ENCODE peak calls at places on chromosome 20, in ten cellular contexts. One of them, this sample, is unnamed.
A peak's percentile ranks its signal among the peaks of the same experiment; 100 is the strongest.

GRCh38 chr20:8808180-8808535 is 260.7 kb upstream of the PLCB4 start:
- DNase-seq in small intestine: no peak
- DNase-seq in Caki2: no peak
- DNase-seq in MV-4-11: no peak
- DNase-seq in effector memory CD4-positive, alpha-beta T cell: no peak
- DNase-seq in stimulated activated CD4-positive, alpha-beta T cell treated with anti-CD3 and anti-CD28 coated beads, Interleukin-1b, Interleukin-23, amount 100 ng/mL, for 24 hours: no peak
- DNase-seq in activated T-helper 1 cell treated with anti-CD3 and anti-CD28 coated beads, Interleukin-12 subunit alpha, Interleukin-12 subunit beta, Interleukin-2, Interleukin-4 antibody, amounts not matched to agents 30 ng/mL and 10 ng/mL and 1 ng/mL, durations not matched to agents 14 hours and 24 hours and 36 hours: no peak
- DNase-seq in iris pigment epithelial cell: no peak
- DNase-seq in H9: no peak
- DNase-seq in left ventricle myocardium inferior: no peak
- DNase-seq in this sample: no peak

GRCh38 chr20:38173237-38174156 is 8.4 kb upstream of the TGM2 start:
- DNase-seq in small intestine: peak; percentile 20
- DNase-seq in Caki2: peak; percentile 79
- DNase-seq in MV-4-11: no peak
- DNase-seq in effector memory CD4-positive, alpha-beta T cell: no peak
- DNase-seq in stimulated activated CD4-positive, alpha-beta T cell treated with anti-CD3 and anti-CD28 coated beads, Interleukin-1b, Interleukin-23, amount 100 ng/mL, for 24 hours: no peak
- DNase-seq in activated T-helper 1 cell treated with anti-CD3 and anti-CD28 coated beads, Interleukin-12 subunit alpha, Interleukin-12 subunit beta, Interleukin-2, Interleukin-4 antibody, amounts not matched to agents 30 ng/mL and 10 ng/mL and 1 ng/mL, durations not matched to agents 14 hours and 24 hours and 36 hours: no peak
- DNase-seq in iris pigment epithelial cell: peak; percentile 93
- DNase-seq in H9: no peak
- DNase-seq in left ventricle myocardium inferior: peak; percentile 46
- DNase-seq in this sample: peak; percentile 58

GRCh38 chr20:63297796-63298572 is 5.0 kb downstream of the COL20A1 start:
- DNase-seq in small intestine: no peak
- DNase-seq in Caki2: no peak
- DNase-seq in MV-4-11: no peak
- DNase-seq in effector memory CD4-positive, alpha-beta T cell: no peak
- DNase-seq in stimulated activated CD4-positive, alpha-beta T cell treated with anti-CD3 and anti-CD28 coated beads, Interleukin-1b, Interleukin-23, amount 100 ng/mL, for 24 hours: no peak
- DNase-seq in activated T-helper 1 cell treated with anti-CD3 and anti-CD28 coated beads, Interleukin-12 subunit alpha, Interleukin-12 subunit beta, Interleukin-2, Interleukin-4 antibody, amounts not matched to agents 30 ng/mL and 10 ng/mL and 1 ng/mL, durations not matched to agents 14 hours and 24 hours and 36 hours: no peak
- DNase-seq in iris pigment epithelial cell: no peak
- DNase-seq in H9: no peak
- DNase-seq in left ventricle myocardium inferior: no peak
- DNase-seq in this sample: no peak

GRCh38 chr20:41011551-41012067 is 17.0 kb upstream of the TOP1 start:
- DNase-seq in small intestine: no peak
- DNase-seq in Caki2: no peak
- DNase-seq in MV-4-11: peak; percentile 94
- DNase-seq in effector memory CD4-positive, alpha-beta T cell: no peak
- DNase-seq in stimulated activated CD4-positive, alpha-beta T cell treated with anti-CD3 and anti-CD28 coated beads, Interleukin-1b, Interleukin-23, amount 100 ng/mL, for 24 hours: no peak
- DNase-seq in activated T-helper 1 cell treated with anti-CD3 and anti-CD28 coated beads, Interleukin-12 subunit alpha, Interleukin-12 subunit beta, Interleukin-2, Interleukin-4 antibody, amounts not matched to agents 30 ng/mL and 10 ng/mL and 1 ng/mL, durations not matched to agents 14 hours and 24 hours and 36 hours: no peak
- DNase-seq in iris pigment epithelial cell: no peak
- DNase-seq in H9: no peak
- DNase-seq in left ventricle myocardium inferior: no peak
- DNase-seq in this sample: no peak

GRCh38 chr20:32437391-32438074 is 79.4 kb downstream of the ASXL1 start:
- DNase-seq in small intestine: no peak
- DNase-seq in Caki2: no peak
- DNase-seq in MV-4-11: no peak
- DNase-seq in effector memory CD4-positive, alpha-beta T cell: no peak
- DNase-seq in stimulated activated CD4-positive, alpha-beta T cell treated with anti-CD3 and anti-CD28 coated beads, Interleukin-1b, Interleukin-23, amount 100 ng/mL, for 24 hours: no peak
- DNase-seq in activated T-helper 1 cell treated with anti-CD3 and anti-CD28 coated beads, Interleukin-12 subunit alpha, Interleukin-12 subunit beta, Interleukin-2, Interleukin-4 antibody, amounts not matched to agents 30 ng/mL and 10 ng/mL and 1 ng/mL, durations not matched to agents 14 hours and 24 hours and 36 hours: no peak
- DNase-seq in iris pigment epithelial cell: no peak
- DNase-seq in H9: no peak
- DNase-seq in left ventricle myocardium inferior: no peak
- DNase-seq in this sample: peak; percentile 72

GRCh38 chr20:48826064-48826463 is 1.7 kb downstream of the PREX1 start:
- DNase-seq in small intestine: no peak
- DNase-seq in Caki2: no peak
- DNase-seq in MV-4-11: peak; percentile 71
- DNase-seq in effector memory CD4-positive, alpha-beta T cell: no peak
- DNase-seq in stimulated activated CD4-positive, alpha-beta T cell treated with anti-CD3 and anti-CD28 coated beads, Interleukin-1b, Interleukin-23, amount 100 ng/mL, for 24 hours: no peak
- DNase-seq in activated T-helper 1 cell treated with anti-CD3 and anti-CD28 coated beads, Interleukin-12 subunit alpha, Interleukin-12 subunit beta, Interleukin-2, Interleukin-4 antibody, amounts not matched to agents 30 ng/mL and 10 ng/mL and 1 ng/mL, durations not matched to agents 14 hours and 24 hours and 36 hours: no peak
- DNase-seq in iris pigment epithelial cell: no peak
- DNase-seq in H9: peak; percentile 69
- DNase-seq in left ventricle myocardium inferior: no peak
- DNase-seq in this sample: peak; percentile 82

GRCh38 chr20:55461519-55461918 is 543.8 kb downstream of the CBLN4 start:
- DNase-seq in small intestine: no peak
- DNase-seq in Caki2: no peak
- DNase-seq in MV-4-11: no peak
- DNase-seq in effector memory CD4-positive, alpha-beta T cell: no peak
- DNase-seq in stimulated activated CD4-positive, alpha-beta T cell treated with anti-CD3 and anti-CD28 coated beads, Interleukin-1b, Interleukin-23, amount 100 ng/mL, for 24 hours: no peak
- DNase-seq in activated T-helper 1 cell treated with anti-CD3 and anti-CD28 coated beads, Interleukin-12 subunit alpha, Interleukin-12 subunit beta, Interleukin-2, Interleukin-4 antibody, amounts not matched to agents 30 ng/mL and 10 ng/mL and 1 ng/mL, durations not matched to agents 14 hours and 24 hours and 36 hours: no peak
- DNase-seq in iris pigment epithelial cell: no peak
- DNase-seq in H9: no peak
- DNase-seq in left ventricle myocardium inferior: no peak
- DNase-seq in this sample: no peak

GRCh38 chr20:9417665-9418064 is 96.7 kb upstream of the LAMP5 start:
- DNase-seq in small intestine: no peak
- DNase-seq in Caki2: no peak
- DNase-seq in MV-4-11: no peak
- DNase-seq in effector memory CD4-positive, alpha-beta T cell: no peak
- DNase-seq in stimulated activated CD4-positive, alpha-beta T cell treated with anti-CD3 and anti-CD28 coated beads, Interleukin-1b, Interleukin-23, amount 100 ng/mL, for 24 hours: no peak
- DNase-seq in activated T-helper 1 cell treated with anti-CD3 and anti-CD28 coated beads, Interleukin-12 subunit alpha, Interleukin-12 subunit beta, Interleukin-2, Interleukin-4 antibody, amounts not matched to agents 30 ng/mL and 10 ng/mL and 1 ng/mL, durations not matched to agents 14 hours and 24 hours and 36 hours: no peak
- DNase-seq in iris pigment epithelial cell: peak; percentile 63
- DNase-seq in H9: no peak
- DNase-seq in left ventricle myocardium inferior: no peak
- DNase-seq in this sample: no peak

GRCh38 chr20:14604143-14604542 is 266.7 kb upstream of the FLRT3 start:
- DNase-seq in small intestine: peak; percentile 22
- DNase-seq in Caki2: no peak
- DNase-seq in MV-4-11: no peak
- DNase-seq in effector memory CD4-positive, alpha-beta T cell: no peak
- DNase-seq in stimulated activated CD4-positive, alpha-beta T cell treated with anti-CD3 and anti-CD28 coated beads, Interleukin-1b, Interleukin-23, amount 100 ng/mL, for 24 hours: no peak
- DNase-seq in activated T-helper 1 cell treated with anti-CD3 and anti-CD28 coated beads, Interleukin-12 subunit alpha, Interleukin-12 subunit beta, Interleukin-2, Interleukin-4 antibody, amounts not matched to agents 30 ng/mL and 10 ng/mL and 1 ng/mL, durations not matched to agents 14 hours and 24 hours and 36 hours: no peak
- DNase-seq in iris pigment epithelial cell: no peak
- DNase-seq in H9: no peak
- DNase-seq in left ventricle myocardium inferior: no peak
- DNase-seq in this sample: no peak

GRCh38 chr20:63067721-63068560 is 61.2 kb upstream of the BHLHE23 start:
- DNase-seq in small intestine: no peak
- DNase-seq in Caki2: no peak
- DNase-seq in MV-4-11: no peak
- DNase-seq in effector memory CD4-positive, alpha-beta T cell: no peak
- DNase-seq in stimulated activated CD4-positive, alpha-beta T cell treated with anti-CD3 and anti-CD28 coated beads, Interleukin-1b, Interleukin-23, amount 100 ng/mL, for 24 hours: no peak
- DNase-seq in activated T-helper 1 cell treated with anti-CD3 and anti-CD28 coated beads, Interleukin-12 subunit alpha, Interleukin-12 subunit beta, Interleukin-2, Interleukin-4 antibody, amounts not matched to agents 30 ng/mL and 10 ng/mL and 1 ng/mL, durations not matched to agents 14 hours and 24 hours and 36 hours: no peak
- DNase-seq in iris pigment epithelial cell: no peak
- DNase-seq in H9: no peak
- DNase-seq in left ventricle myocardium inferior: no peak
- DNase-seq in this sample: no peak

GRCh38 chr20:36478137-36478905 is 63.0 kb upstream of the MYL9 start:
- DNase-seq in small intestine: no peak
- DNase-seq in Caki2: no peak
- DNase-seq in MV-4-11: no peak
- DNase-seq in effector memory CD4-positive, alpha-beta T cell: no peak
- DNase-seq in stimulated activated CD4-positive, alpha-beta T cell treated with anti-CD3 and anti-CD28 coated beads, Interleukin-1b, Interleukin-23, amount 100 ng/mL, for 24 hours: no peak
- DNase-seq in activated T-helper 1 cell treated with anti-CD3 and anti-CD28 coated beads, Interleukin-12 subunit alpha, Interleukin-12 subunit beta, Interleukin-2, Interleukin-4 antibody, amounts not matched to agents 30 ng/mL and 10 ng/mL and 1 ng/mL, durations not matched to agents 14 hours and 24 hours and 36 hours: no peak
- DNase-seq in iris pigment epithelial cell: peak; percentile 88
- DNase-seq in H9: no peak
- DNase-seq in left ventricle myocardium inferior: no peak
- DNase-seq in this sample: no peak

GRCh38 chr20:31570735-31571617 is 34.1 kb upstream of the ID1 start:
- DNase-seq in small intestine: no peak
- DNase-seq in Caki2: no peak
- DNase-seq in MV-4-11: no peak
- DNase-seq in effector memory CD4-positive, alpha-beta T cell: no peak
- DNase-seq in stimulated activated CD4-positive, alpha-beta T cell treated with anti-CD3 and anti-CD28 coated beads, Interleukin-1b, Interleukin-23, amount 100 ng/mL, for 24 hours: no peak
- DNase-seq in activated T-helper 1 cell treated with anti-CD3 and anti-CD28 coated beads, Interleukin-12 subunit alpha, Interleukin-12 subunit beta, Interleukin-2, Interleukin-4 antibody, amounts not matched to agents 30 ng/mL and 10 ng/mL and 1 ng/mL, durations not matched to agents 14 hours and 24 hours and 36 hours: no peak
- DNase-seq in iris pigment epithelial cell: no peak
- DNase-seq in H9: no peak
- DNase-seq in left ventricle myocardium inferior: no peak
- DNase-seq in this sample: no peak

GRCh38 chr20:45410887-45411286 is 2.8 kb downstream of the DBNDD2 start:
- DNase-seq in small intestine: peak; percentile 84
- DNase-seq in Caki2: no peak
- DNase-seq in MV-4-11: no peak
- DNase-seq in effector memory CD4-positive, alpha-beta T cell: no peak
- DNase-seq in stimulated activated CD4-positive, alpha-beta T cell treated with anti-CD3 and anti-CD28 coated beads, Interleukin-1b, Interleukin-23, amount 100 ng/mL, for 24 hours: no peak
- DNase-seq in activated T-helper 1 cell treated with anti-CD3 and anti-CD28 coated beads, Interleukin-12 subunit alpha, Interleukin-12 subunit beta, Interleukin-2, Interleukin-4 antibody, amounts not matched to agents 30 ng/mL and 10 ng/mL and 1 ng/mL, durations not matched to agents 14 hours and 24 hours and 36 hours: no peak
- DNase-seq in iris pigment epithelial cell: no peak
- DNase-seq in H9: no peak
- DNase-seq in left ventricle myocardium inferior: no peak
- DNase-seq in this sample: no peak

GRCh38 chr20:57065646-57066045 is 200.8 kb downstream of the BMP7 start:
- DNase-seq in small intestine: no peak
- DNase-seq in Caki2: no peak
- DNase-seq in MV-4-11: no peak
- DNase-seq in effector memory CD4-positive, alpha-beta T cell: no peak
- DNase-seq in stimulated activated CD4-positive, alpha-beta T cell treated with anti-CD3 and anti-CD28 coated beads, Interleukin-1b, Interleukin-23, amount 100 ng/mL, for 24 hours: no peak
- DNase-seq in activated T-helper 1 cell treated with anti-CD3 and anti-CD28 coated beads, Interleukin-12 subunit alpha, Interleukin-12 subunit beta, Interleukin-2, Interleukin-4 antibody, amounts not matched to agents 30 ng/mL and 10 ng/mL and 1 ng/mL, durations not matched to agents 14 hours and 24 hours and 36 hours: no peak
- DNase-seq in iris pigment epithelial cell: no peak
- DNase-seq in H9: no peak
- DNase-seq in left ventricle myocardium inferior: no peak
- DNase-seq in this sample: no peak

GRCh38 chr20:6590891-6591679 is 176.4 kb upstream of the BMP2 start:
- DNase-seq in small intestine: no peak
- DNase-seq in Caki2: peak; percentile 80
- DNase-seq in MV-4-11: no peak
- DNase-seq in effector memory CD4-positive, alpha-beta T cell: no peak
- DNase-seq in stimulated activated CD4-positive, alpha-beta T cell treated with anti-CD3 and anti-CD28 coated beads, Interleukin-1b, Interleukin-23, amount 100 ng/mL, for 24 hours: no peak
- DNase-seq in activated T-helper 1 cell treated with anti-CD3 and anti-CD28 coated beads, Interleukin-12 subunit alpha, Interleukin-12 subunit beta, Interleukin-2, Interleukin-4 antibody, amounts not matched to agents 30 ng/mL and 10 ng/mL and 1 ng/mL, durations not matched to agents 14 hours and 24 hours and 36 hours: no peak
- DNase-seq in iris pigment epithelial cell: peak; percentile 80
- DNase-seq in H9: no peak
- DNase-seq in left ventricle myocardium inferior: no peak
- DNase-seq in this sample: no peak

GRCh38 chr20:17862171-17862570 is 106.4 kb downstream of the SNX5 start:
- DNase-seq in small intestine: no peak
- DNase-seq in Caki2: no peak
- DNase-seq in MV-4-11: no peak
- DNase-seq in effector memory CD4-positive, alpha-beta T cell: no peak
- DNase-seq in stimulated activated CD4-positive, alpha-beta T cell treated with anti-CD3 and anti-CD28 coated beads, Interleukin-1b, Interleukin-23, amount 100 ng/mL, for 24 hours: no peak
- DNase-seq in activated T-helper 1 cell treated with anti-CD3 and anti-CD28 coated beads, Interleukin-12 subunit alpha, Interleukin-12 subunit beta, Interleukin-2, Interleukin-4 antibody, amounts not matched to agents 30 ng/mL and 10 ng/mL and 1 ng/mL, durations not matched to agents 14 hours and 24 hours and 36 hours: no peak
- DNase-seq in iris pigment epithelial cell: no peak
- DNase-seq in H9: no peak
- DNase-seq in left ventricle myocardium inferior: no peak
- DNase-seq in this sample: no peak

This sample was measured in GM23338.